ENCODE peak calls at places on chromosome X, in five cellular contexts. One of them, this sample, is unnamed.
A peak's percentile ranks its signal among the peaks of the same experiment; 100 is the strongest.

GRCh38 chrX:68868316-68868715 is 39.5 kb downstream of the EFNB1 start:
- DNase-seq in AG10803: no peak
- DNase-seq in HCT116: no peak
- DNase-seq in lower leg skin: no peak
- DNase-seq in WERI-Rb-1: no peak
- DNase-seq in this sample: no peak

GRCh38 chrX:39262641-39263040 is 461.4 kb downstream of the MID1IP1 start:
- DNase-seq in AG10803: no peak
- DNase-seq in HCT116: no peak
- DNase-seq in lower leg skin: no peak
- DNase-seq in WERI-Rb-1: no peak
- DNase-seq in this sample: no peak

GRCh38 chrX:111124418-111124817 is 28.4 kb downstream of the PAK3 start:
- DNase-seq in AG10803: no peak
- DNase-seq in HCT116: no peak
- DNase-seq in lower leg skin: no peak
- DNase-seq in WERI-Rb-1: no peak
- DNase-seq in this sample: no peak

GRCh38 chrX:47030339-47030738 is 47.9 kb upstream of the RGN start:
- DNase-seq in AG10803: peak; percentile 57
- DNase-seq in HCT116: peak; percentile 51
- DNase-seq in lower leg skin: no peak
- DNase-seq in WERI-Rb-1: no peak
- DNase-seq in this sample: peak; percentile 20

GRCh38 chrX:97743014-97743413 is 859.3 kb downstream of the RPA4 start:
- DNase-seq in AG10803: no peak
- DNase-seq in HCT116: no peak
- DNase-seq in lower leg skin: no peak
- DNase-seq in WERI-Rb-1: peak; percentile 46
- DNase-seq in this sample: no peak

GRCh38 chrX:51862920-51863319 is 30.5 kb upstream of the MAGED1 start:
- DNase-seq in AG10803: no peak
- DNase-seq in HCT116: no peak
- DNase-seq in lower leg skin: no peak
- DNase-seq in WERI-Rb-1: no peak
- DNase-seq in this sample: no peak

GRCh38 chrX:46236411-46236810 is 308.8 kb downstream of the ZNF674 start:
- DNase-seq in AG10803: no peak
- DNase-seq in HCT116: no peak
- DNase-seq in lower leg skin: no peak
- DNase-seq in WERI-Rb-1: no peak
- DNase-seq in this sample: no peak

GRCh38 chrX:109134777-109135176 is 347.1 kb downstream of the GUCY2F start:
- DNase-seq in AG10803: no peak
- DNase-seq in HCT116: no peak
- DNase-seq in lower leg skin: no peak
- DNase-seq in WERI-Rb-1: no peak
- DNase-seq in this sample: no peak

GRCh38 chrX:74925210-74926088 is at the start of gene NEXMIF:
- DNase-seq in AG10803: peak; percentile 9
- DNase-seq in HCT116: no peak
- DNase-seq in lower leg skin: no peak
- DNase-seq in WERI-Rb-1: peak; percentile 30
- DNase-seq in this sample: no peak

GRCh38 chrX:68681443-68681941 is 34.0 kb downstream of the STARD8 start:
- DNase-seq in AG10803: peak; percentile 59
- DNase-seq in HCT116: no peak
- DNase-seq in lower leg skin: no peak
- DNase-seq in WERI-Rb-1: no peak
- DNase-seq in this sample: no peak

GRCh38 chrX:78075787-78076389 is 28.2 kb upstream of the PGK1 start:
- DNase-seq in AG10803: no peak
- DNase-seq in HCT116: peak; percentile 23
- DNase-seq in lower leg skin: no peak
- DNase-seq in WERI-Rb-1: no peak
- DNase-seq in this sample: no peak

GRCh38 chrX:57652705-57653104 is 27.4 kb downstream of the NLRP2B start:
- DNase-seq in AG10803: no peak
- DNase-seq in HCT116: no peak
- DNase-seq in lower leg skin: no peak
- DNase-seq in WERI-Rb-1: no peak
- DNase-seq in this sample: no peak

GRCh38 chrX:138711399-138712347 is at the start of gene FGF13:
- DNase-seq in AG10803: no peak
- DNase-seq in HCT116: no peak
- DNase-seq in lower leg skin: no peak
- DNase-seq in WERI-Rb-1: no peak
- DNase-seq in this sample: no peak

GRCh38 chrX:10111364-10112148 is 45.2 kb upstream of the CLCN4 start:
- DNase-seq in AG10803: peak; percentile 70
- DNase-seq in HCT116: no peak
- DNase-seq in lower leg skin: no peak
- DNase-seq in WERI-Rb-1: no peak
- DNase-seq in this sample: no peak

GRCh38 chrX:108261541-108262218 is 170.1 kb downstream of the ATG4A start:
- DNase-seq in AG10803: no peak
- DNase-seq in HCT116: no peak
- DNase-seq in lower leg skin: no peak
- DNase-seq in WERI-Rb-1: no peak
- DNase-seq in this sample: peak; percentile 65

GRCh38 chrX:11329016-11329415 is 35.8 kb downstream of the AMELX start:
- DNase-seq in AG10803: no peak
- DNase-seq in HCT116: no peak
- DNase-seq in lower leg skin: no peak
- DNase-seq in WERI-Rb-1: no peak
- DNase-seq in this sample: no peak

GRCh38 chrX:39652336-39652735 is 445.4 kb downstream of the BCOR start:
- DNase-seq in AG10803: no peak
- DNase-seq in HCT116: peak; percentile 6
- DNase-seq in lower leg skin: no peak
- DNase-seq in WERI-Rb-1: no peak
- DNase-seq in this sample: no peak

GRCh38 chrX:115392871-115393270 is 103.4 kb downstream of the LUZP4 start:
- DNase-seq in AG10803: no peak
- DNase-seq in HCT116: no peak
- DNase-seq in lower leg skin: no peak
- DNase-seq in WERI-Rb-1: no peak
- DNase-seq in this sample: no peak

GRCh38 chrX:12767856-12768255 is 23.4 kb upstream of the PRPS2 start:
- DNase-seq in AG10803: no peak
- DNase-seq in HCT116: no peak
- DNase-seq in lower leg skin: no peak
- DNase-seq in WERI-Rb-1: no peak
- DNase-seq in this sample: no peak

GRCh38 chrX:133838761-133839676 is 146.4 kb downstream of the GPC3 start:
- DNase-seq in AG10803: peak; percentile 13
- DNase-seq in HCT116: peak; percentile 3
- DNase-seq in lower leg skin: no peak
- DNase-seq in WERI-Rb-1: peak; percentile 35
- DNase-seq in this sample: peak; percentile 3

GRCh38 chrX:150182176-150182575 is 180.9 kb upstream of the MAMLD1 start:
- DNase-seq in AG10803: no peak
- DNase-seq in HCT116: no peak
- DNase-seq in lower leg skin: no peak
- DNase-seq in WERI-Rb-1: no peak
- DNase-seq in this sample: no peak

GRCh38 chrX:53160297-53160983 is 64.6 kb downstream of the KDM5C start:
- DNase-seq in AG10803: peak; percentile 0
- DNase-seq in HCT116: no peak
- DNase-seq in lower leg skin: peak; percentile 27
- DNase-seq in WERI-Rb-1: no peak
- DNase-seq in this sample: no peak

GRCh38 chrX:7486502-7486901 is 338.5 kb upstream of the PUDP start:
- DNase-seq in AG10803: no peak
- DNase-seq in HCT116: no peak
- DNase-seq in lower leg skin: no peak
- DNase-seq in WERI-Rb-1: no peak
- DNase-seq in this sample: no peak

GRCh38 chrX:100980608-100981497 is 11.3 kb downstream of the ARL13A start:
- DNase-seq in AG10803: peak; percentile 30
- DNase-seq in HCT116: peak; percentile 73
- DNase-seq in lower leg skin: no peak
- DNase-seq in WERI-Rb-1: no peak
- DNase-seq in this sample: no peak

GRCh38 chrX:40922307-40922706 is 162.9 kb upstream of the USP9X start:
- DNase-seq in AG10803: peak; percentile 59
- DNase-seq in HCT116: peak; percentile 56
- DNase-seq in lower leg skin: no peak
- DNase-seq in WERI-Rb-1: peak; percentile 13
- DNase-seq in this sample: no peak

GRCh38 chrX:10190367-10190766 is 33.6 kb downstream of the CLCN4 start:
- DNase-seq in AG10803: peak; percentile 80
- DNase-seq in HCT116: peak; percentile 41
- DNase-seq in lower leg skin: no peak
- DNase-seq in WERI-Rb-1: peak; percentile 25
- DNase-seq in this sample: peak; percentile 35

GRCh38 chrX:39487166-39488006 is 610.4 kb downstream of the BCOR start:
- DNase-seq in AG10803: no peak
- DNase-seq in HCT116: no peak
- DNase-seq in lower leg skin: no peak
- DNase-seq in WERI-Rb-1: no peak
- DNase-seq in this sample: no peak

GRCh38 chrX:148500428-148501120 is at the start of gene AFF2:
- DNase-seq in AG10803: peak; percentile 33
- DNase-seq in HCT116: no peak
- DNase-seq in lower leg skin: no peak
- DNase-seq in WERI-Rb-1: peak; percentile 53
- DNase-seq in this sample: no peak

GRCh38 chrX:9635805-9636204 is 129.8 kb downstream of the GPR143 start:
- DNase-seq in AG10803: peak; percentile 39
- DNase-seq in HCT116: no peak
- DNase-seq in lower leg skin: no peak
- DNase-seq in WERI-Rb-1: no peak
- DNase-seq in this sample: no peak

GRCh38 chrX:154727418-154728323 is 23.2 kb downstream of the GAB3 start:
- DNase-seq in AG10803: peak; percentile 61
- DNase-seq in HCT116: no peak
- DNase-seq in lower leg skin: peak; percentile 30
- DNase-seq in WERI-Rb-1: no peak
- DNase-seq in this sample: no peak

GRCh38 chrX:133698298-133698697 is 283.0 kb upstream of the GPC4 start:
- DNase-seq in AG10803: peak; percentile 3
- DNase-seq in HCT116: no peak
- DNase-seq in lower leg skin: no peak
- DNase-seq in WERI-Rb-1: no peak
- DNase-seq in this sample: no peak

DNA sequence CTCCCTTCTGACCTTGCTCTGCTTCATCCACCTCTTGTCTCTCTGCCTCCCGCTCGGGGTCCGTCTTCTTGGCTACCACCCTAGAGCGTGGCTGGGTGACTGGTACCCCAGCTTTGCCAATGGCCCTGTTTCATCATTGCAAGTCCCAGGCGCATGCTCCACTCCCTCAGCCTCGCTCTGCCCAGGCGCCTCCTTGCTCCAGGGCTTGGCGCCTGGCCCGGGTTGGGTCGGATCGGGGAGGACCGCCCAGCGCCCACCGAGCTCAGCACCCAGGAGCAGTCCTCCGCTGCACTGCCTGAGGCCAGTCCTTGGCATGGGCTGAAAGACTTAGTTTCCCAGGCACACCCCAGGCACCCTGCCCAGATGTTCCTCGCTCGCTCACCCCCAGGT is 577 bp downstream of the BGN start:
- DNase-seq in AG10803: no peak
- DNase-seq in HCT116: no peak
- DNase-seq in lower leg skin: peak; percentile 21
- DNase-seq in WERI-Rb-1: no peak
- DNase-seq in this sample: no peak
- TF ChIP-seq CTCF in AG10803: no peak
- TF ChIP-seq CTCF in HCT116: no peak
- TF ChIP-seq CTCF in lower leg skin: no peak
- TF ChIP-seq CTCF in WERI-Rb-1: no peak
- TF ChIP-seq CTCF in this sample: no peak

GRCh38 chrX:67568769-67569168 is 24.9 kb downstream of the AR start:
- DNase-seq in AG10803: no peak
- DNase-seq in HCT116: no peak
- DNase-seq in lower leg skin: no peak
- DNase-seq in WERI-Rb-1: no peak
- DNase-seq in this sample: no peak

GRCh38 chrX:67574696-67575095 is 30.9 kb downstream of the AR start:
- DNase-seq in AG10803: no peak
- DNase-seq in HCT116: no peak
- DNase-seq in lower leg skin: no peak
- DNase-seq in WERI-Rb-1: no peak
- DNase-seq in this sample: no peak

DNA sequence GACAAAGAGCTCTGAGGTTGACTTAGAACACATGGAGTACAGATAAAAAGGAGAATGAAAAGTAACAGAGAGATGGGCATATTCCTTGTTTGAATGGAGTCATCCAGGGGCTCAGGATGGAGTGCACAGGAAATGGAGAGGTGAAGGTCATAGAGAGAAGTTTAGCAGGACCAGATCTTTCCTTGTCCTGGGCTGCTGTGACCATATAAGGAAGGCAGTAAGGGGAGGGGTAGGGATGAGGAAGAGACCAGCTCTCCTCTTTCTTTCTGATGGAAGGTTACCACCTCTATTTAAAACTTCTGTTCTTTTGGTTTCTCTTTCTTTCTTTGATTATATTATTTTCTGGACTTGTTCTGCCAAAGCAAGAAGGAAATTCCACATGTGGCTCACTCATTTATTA is 27.0 kb downstream of the AR start:
- DNase-seq in AG10803: no peak
- DNase-seq in HCT116: no peak
- DNase-seq in lower leg skin: no peak
- DNase-seq in WERI-Rb-1: no peak
- DNase-seq in this sample: no peak
- H3K4me3 ChIP-seq in AG10803: no peak overlapping the region
- H3K4me3 ChIP-seq in HCT116: no peak overlapping the region
- H3K4me3 ChIP-seq in lower leg skin: no peak overlapping the region
- H3K4me3 ChIP-seq in WERI-Rb-1: no peak overlapping the region
- H3K4me3 ChIP-seq in this sample: no peak overlapping the region

GRCh38 chrX:72297953-72298730 is 7.6 kb downstream of the CITED1 start:
- DNase-seq in AG10803: no peak
- DNase-seq in HCT116: no peak
- DNase-seq in lower leg skin: no peak
- DNase-seq in WERI-Rb-1: peak; percentile 42
- DNase-seq in this sample: no peak
- TF ChIP-seq CTCF in AG10803: no peak
- TF ChIP-seq CTCF in HCT116: peak; percentile 56
- TF ChIP-seq CTCF in lower leg skin: no peak
- TF ChIP-seq CTCF in WERI-Rb-1: peak; percentile 82
- TF ChIP-seq CTCF in this sample: peak; percentile 48

DNA sequence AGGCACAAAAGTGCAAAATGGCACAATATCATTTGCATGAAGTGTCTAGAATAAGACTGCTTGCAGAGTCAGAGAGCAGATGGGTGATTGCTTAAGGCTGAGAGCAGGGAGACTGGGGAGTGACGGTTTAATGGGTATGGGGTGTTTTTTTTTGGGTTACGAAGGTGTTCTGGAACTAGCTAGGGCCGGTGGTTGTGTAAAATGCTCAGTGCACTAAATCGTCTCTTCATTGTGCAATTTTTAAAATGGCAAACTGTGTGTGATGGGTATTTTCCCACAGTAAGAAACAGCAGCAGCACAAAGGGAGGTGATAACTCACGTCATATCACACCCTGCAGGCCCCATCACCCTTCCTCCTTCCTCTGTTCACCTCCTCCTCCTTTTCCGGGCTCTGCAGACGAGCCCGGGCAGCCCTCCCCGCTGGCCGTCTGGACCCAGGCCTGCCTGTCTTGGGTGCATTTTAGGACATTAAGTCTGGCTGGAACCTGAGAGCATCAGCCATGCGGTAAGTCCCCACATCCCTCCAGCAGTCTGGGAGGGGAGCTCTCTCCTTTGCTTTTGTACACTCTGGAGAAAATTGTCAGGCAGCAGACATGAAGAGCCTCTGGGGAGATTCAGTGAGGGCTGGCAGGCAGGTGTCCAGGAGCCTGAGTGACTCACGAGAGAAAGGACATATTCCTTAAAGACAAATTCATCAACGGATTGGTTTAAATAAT is 42.7 kb downstream of the ASMT start:
- DNase-seq in AG10803: peak; percentile 35
- DNase-seq in HCT116: no peak
- DNase-seq in lower leg skin: no peak
- DNase-seq in WERI-Rb-1: peak; percentile 95
- DNase-seq in this sample: no peak
- H3K4me3 ChIP-seq in AG10803: no peak overlapping the region
- H3K4me3 ChIP-seq in HCT116: no peak overlapping the region
- H3K4me3 ChIP-seq in lower leg skin: no peak overlapping the region
- H3K4me3 ChIP-seq in WERI-Rb-1: peak overlapping the region; percentile 31
- H3K4me3 ChIP-seq in this sample: peak overlapping the region; percentile 22

This sample was measured in HFF-Myc.